ENCODE peak calls at places on chromosomes 5 and 9, in eight cellular contexts. G, P, S, Z, E, A, Q and V are unnamed samples.

GRCh38 chr9:84339951-84340350 is 607 bp downstream of the SLC28A3 start:
- DNase-seq in G (no peak), P (no peak), S (no peak), Z (no peak), E (no peak), A (no peak), Q (no peak), V (no peak)

GRCh38 chr9:122065923-122066629 is 27.0 kb downstream of the TTLL11 start:
- DNase-seq in G (no peak), P (no peak), S (no peak), Z (no peak), E (no peak), A (no peak), Q (no peak), V (no peak)

GRCh38 chr5:98096155-98096554 is 677.3 kb upstream of the RGMB start:
- DNase-seq in G (peak; percentile 92), P (no peak), S (peak; percentile 43), Z (no peak), E (no peak), A (no peak), Q (peak; percentile 90), V (no peak)

GRCh38 chr9:121774715-121775613 is 123.5 kb downstream of the DAB2IP start:
- DNase-seq in G (no peak), P (peak; percentile 49), S (no peak), Z (no peak), E (no peak), A (peak; percentile 17), Q (no peak), V (no peak)

GRCh38 chr5:87170799-87171198 is 96.9 kb upstream of the RASA1 start:
- DNase-seq in G (no peak), P (no peak), S (no peak), Z (no peak), E (no peak), A (no peak), Q (no peak), V (no peak)

GRCh38 chr9:6086006-6086655 is 70.7 kb upstream of the RANBP6 start:
- DNase-seq in G (no peak), P (no peak), S (no peak), Z (no peak), E (no peak), A (no peak), Q (no peak), V (no peak)

GRCh38 chr5:81169924-81170323 is 63.2 kb upstream of the CKMT2 start:
- DNase-seq in G (no peak), P (no peak), S (no peak), Z (no peak), E (no peak), A (no peak), Q (no peak), V (no peak)

GRCh38 chr9:137670391-137671195 is 51.8 kb downstream of the EHMT1 start:
- DNase-seq in G (no peak), P (no peak), S (no peak), Z (peak; percentile 67), E (no peak), A (no peak), Q (no peak), V (no peak)

GRCh38 chr5:40383719-40384651 is 295.7 kb upstream of the PTGER4 start:
- DNase-seq in G (peak; percentile 87), P (no peak), S (peak; percentile 39), Z (no peak), E (no peak), A (no peak), Q (peak; percentile 58), V (no peak)

GRCh38 chr5:151467576-151467975 is 20.2 kb downstream of the SLC36A1 start:
- DNase-seq in G (no peak), P (no peak), S (no peak), Z (no peak), E (no peak), A (no peak), Q (no peak), V (no peak)

GRCh38 chr5:10562202-10563131 is 1.4 kb upstream of the ANKRD33B start:
- DNase-seq in G (peak; percentile 33), P (peak; percentile 65), S (peak; percentile 37), Z (no peak), E (no peak), A (no peak), Q (no peak), V (no peak)

GRCh38 chr5:131786036-131786435 is 10.8 kb downstream of the FNIP1 start:
- DNase-seq in G (no peak), P (no peak), S (no peak), Z (no peak), E (no peak), A (no peak), Q (no peak), V (no peak)

GRCh38 chr5:97074859-97075489 is 67.4 kb downstream of the LIX1 start:
- DNase-seq in G (no peak), P (no peak), S (no peak), Z (no peak), E (no peak), A (no peak), Q (no peak), V (no peak)

GRCh38 chr9:110089681-110090370 is 118.1 kb downstream of the C9orf152 start:
- DNase-seq in G (peak; percentile 26), P (no peak), S (no peak), Z (no peak), E (no peak), A (no peak), Q (no peak), V (no peak)

GRCh38 chr9:116565986-116566385 is 121.1 kb upstream of the TRIM32 start:
- DNase-seq in G (no peak), P (no peak), S (no peak), Z (no peak), E (no peak), A (no peak), Q (no peak), V (no peak)

GRCh38 chr5:33537240-33537639 is 96.5 kb downstream of the TARS1 start:
- DNase-seq in G (no peak), P (no peak), S (no peak), Z (no peak), E (no peak), A (no peak), Q (no peak), V (no peak)

GRCh38 chr9:113609562-113610318 is 146.2 kb downstream of the RGS3 start:
- DNase-seq in G (peak; percentile 60), P (no peak), S (no peak), Z (peak; percentile 81), E (peak; percentile 80), A (peak; percentile 77), Q (peak; percentile 89), V (no peak)

GRCh38 chr5:5359623-5360022 is 62.9 kb upstream of the ICE1 start:
- DNase-seq in G (no peak), P (no peak), S (no peak), Z (no peak), E (no peak), A (no peak), Q (no peak), V (no peak)

GRCh38 chr5:149044453-149045117 is 18.3 kb downstream of the SH3TC2 start:
- DNase-seq in G (no peak), P (no peak), S (no peak), Z (no peak), E (no peak), A (no peak), Q (no peak), V (no peak)

GRCh38 chr9:70921126-70921525 is 200.3 kb downstream of the TRPM3 start:
- DNase-seq in G (peak; percentile 64), P (no peak), S (peak; percentile 3), Z (no peak), E (no peak), A (no peak), Q (peak; percentile 28), V (no peak)

GRCh38 chr5:111997308-111998159 is 240.5 kb upstream of the NREP start:
- DNase-seq in G (peak; percentile 100), P (peak; percentile 80), S (peak; percentile 88), Z (no peak), E (no peak), A (no peak), Q (peak; percentile 99), V (no peak)

DNA sequence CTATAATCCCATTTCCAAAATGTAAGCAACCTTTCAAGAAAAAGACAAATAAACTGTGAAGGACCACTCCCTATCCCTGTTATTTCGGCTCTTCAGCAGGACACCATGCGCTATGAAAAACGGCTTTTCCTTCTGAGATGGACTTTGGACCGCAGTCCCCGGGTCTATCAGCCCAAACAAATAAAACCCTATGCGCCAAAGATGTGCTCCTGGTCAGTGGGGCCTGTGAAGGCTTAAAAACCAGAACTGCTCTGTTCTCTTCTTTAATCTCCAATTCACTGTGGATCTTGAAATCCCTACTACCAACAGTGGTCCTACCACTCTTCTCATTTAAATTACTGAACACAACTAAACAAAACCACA is 33.3 kb downstream of the RAPGEF1 start:
- DNase-seq in G (no peak), P (no peak), S (no peak), Z (peak; percentile 53), E (no peak), A (no peak), Q (no peak), V (no peak)
- H3K4me1 ChIP-seq in G (peaks cover 11% of the 10 kb centered on the region), P (peaks cover 54% of the 10 kb centered on the region), S (peaks cover 40% of the 10 kb centered on the region), Z (peaks cover 49% of the 10 kb centered on the region), E (no peaks in the 10 kb centered on the region), A (peaks cover 28% of the 10 kb centered on the region), Q (peaks cover 21% of the 10 kb centered on the region), V (peaks cover 44% of the 10 kb centered on the region)

DNA sequence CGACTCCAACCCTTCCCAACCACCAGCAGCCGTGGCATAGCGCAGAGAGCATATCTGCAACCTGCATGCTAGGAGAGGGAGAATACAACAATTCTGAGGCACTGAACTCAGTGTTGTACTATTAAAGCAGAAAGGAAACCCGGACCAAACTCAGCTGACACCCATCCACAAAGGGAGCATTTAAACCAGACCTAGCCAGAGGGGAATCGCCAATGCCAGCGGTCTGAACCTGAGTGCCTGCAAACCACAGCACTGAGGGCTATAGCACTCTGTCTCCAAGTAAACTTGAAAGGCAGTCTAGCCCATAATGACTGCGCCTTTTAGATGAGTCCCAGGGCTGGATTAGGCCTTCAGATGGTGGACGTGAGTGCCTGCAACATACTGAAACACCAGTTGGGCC is 494.4 kb upstream of the PTPRD start:
- DNase-seq in G (no peak), P (no peak), S (no peak), Z (no peak), E (no peak), A (no peak), Q (no peak), V (no peak)
- H3K9me3 ChIP-seq in G (peaks cover 13% of the 10 kb centered on the region), P (peaks cover 4% of the 10 kb centered on the region), S (no peaks in the 10 kb centered on the region), Z (no peaks in the 10 kb centered on the region), E (no peaks in the 10 kb centered on the region), A (no peaks in the 10 kb centered on the region), Q (no peaks in the 10 kb centered on the region), V (no peaks in the 10 kb centered on the region)

GRCh38 chr5:156475831-156476551 is 149.0 kb downstream of the SGCD start:
- DNase-seq in G (peak; percentile 98), P (no peak), S (no peak), Z (no peak), E (peak; percentile 75), A (peak; percentile 60), Q (peak; percentile 97), V (no peak)
- H3K4me3 ChIP-seq in G (no peak overlapping the region), P (no peak overlapping the region), S (no peak overlapping the region), Z (no peak overlapping the region), E (no peak overlapping the region), A (no peak overlapping the region), Q (no peak overlapping the region), V (no peak overlapping the region)

DNA sequence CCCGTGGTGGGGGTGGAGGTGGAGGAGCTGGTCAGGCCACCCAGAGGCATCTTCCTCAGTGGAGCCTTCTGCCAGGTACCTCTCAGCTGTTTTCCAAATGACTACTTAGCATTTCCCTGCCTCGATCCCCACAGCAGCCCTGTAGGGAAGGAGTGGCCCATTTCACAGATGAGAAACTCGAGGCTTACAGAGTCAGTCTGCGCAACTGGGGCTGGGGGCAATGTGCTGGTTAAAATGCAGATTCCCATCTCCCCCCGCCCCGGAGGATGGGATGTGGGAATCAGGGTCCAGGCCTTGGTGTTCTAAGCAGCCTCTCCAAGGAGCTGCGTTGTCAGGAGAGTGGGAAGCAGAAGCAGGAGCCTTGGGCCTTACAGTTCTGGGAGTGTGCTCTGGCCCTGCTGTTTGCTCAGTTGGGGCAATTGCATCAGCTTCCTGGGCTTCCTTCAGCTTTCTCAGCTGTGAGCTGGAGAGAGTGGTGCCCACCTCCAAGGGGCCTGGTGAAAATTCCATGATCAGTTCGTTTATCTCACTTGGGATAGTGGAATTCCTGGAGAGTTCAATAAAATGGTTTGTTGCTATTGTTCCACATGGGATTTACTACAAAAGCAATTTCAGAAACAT is 19.4 kb downstream of the ERGIC1 start:
- DNase-seq in G (peak; percentile 73), P (no peak), S (no peak), Z (no peak), E (no peak), A (peak; percentile 55), Q (peak; percentile 64), V (no peak)
- H3K4me1 ChIP-seq in G (peaks cover 43% of the 10 kb centered on the region), P (peaks cover 55% of the 10 kb centered on the region), S (peaks cover 61% of the 10 kb centered on the region), Z (peaks cover 7% of the 10 kb centered on the region), E (peaks cover 19% of the 10 kb centered on the region), A (peaks cover 48% of the 10 kb centered on the region), Q (peaks cover 37% of the 10 kb centered on the region), V (no peaks in the 10 kb centered on the region)